ENCODE peak calls at places on chromosomes 13 and 19, in seven cellular contexts. G is astrocyte of the spinal cord, I is IMR-90, S is fibroblast of the aortic adventitia, F is tibial artery, Y is AG04450, C is AG09319. X is an unnamed sample.

GRCh38 chr19:35220315-35220921 is 8.1 kb downstream of the FAM187B start:
- DNase-seq in Y (no peak), I (no peak), F (no peak), C (no peak), G (no peak), S (peak; percentile 33), X (no peak)

GRCh38 chr13:23467048-23467931 is 33.8 kb upstream of the SACS start:
- DNase-seq in F (no peak), I (peak; percentile 43), G (no peak), Y (no peak), S (no peak), C (no peak), X (no peak)

GRCh38 chr13:63307239-63307638 is 1891.6 kb upstream of the PCDH20 start:
- DNase-seq in S (no peak), I (no peak), G (peak; percentile 4), C (no peak), F (no peak), Y (no peak), X (peak; percentile 15)

GRCh38 chr13:59672445-59672844 is 491.3 kb downstream of the DIAPH3 start:
- DNase-seq in S (no peak), Y (no peak), F (no peak), G (no peak), I (no peak), C (no peak), X (no peak)

GRCh38 chr19:7862413-7862951 is 11.7 kb downstream of the PRR36 start:
- DNase-seq in G (peak; percentile 55), C (no peak), F (no peak), I (peak; percentile 34), S (no peak), Y (no peak), X (peak; percentile 98)

GRCh38 chr13:51772105-51772455 is 31.9 kb downstream of the DHRS12 start:
- DNase-seq in C (no peak), S (no peak), Y (no peak), F (no peak), I (no peak), G (no peak), X (no peak)

GRCh38 chr13:20033486-20033885 is 75.0 kb downstream of the ZMYM2 start:
- DNase-seq in Y (no peak), C (no peak), F (no peak), G (no peak), S (no peak), I (no peak), X (no peak)

GRCh38 chr13:41246969-41247750 is 16.2 kb downstream of the MTRF1 start:
- DNase-seq in F (no peak), G (no peak), Y (no peak), C (no peak), I (no peak), S (no peak), X (no peak)

GRCh38 chr13:94588575-94588974 is 7.4 kb downstream of the TGDS start:
- DNase-seq in Y (no peak), C (no peak), G (no peak), S (no peak), I (no peak), F (no peak), X (no peak)

GRCh38 chr13:70995338-70995737 is 871.7 kb downstream of the DACH1 start:
- DNase-seq in G (no peak), S (no peak), Y (no peak), C (no peak), I (no peak), F (no peak), X (no peak)

DNA sequence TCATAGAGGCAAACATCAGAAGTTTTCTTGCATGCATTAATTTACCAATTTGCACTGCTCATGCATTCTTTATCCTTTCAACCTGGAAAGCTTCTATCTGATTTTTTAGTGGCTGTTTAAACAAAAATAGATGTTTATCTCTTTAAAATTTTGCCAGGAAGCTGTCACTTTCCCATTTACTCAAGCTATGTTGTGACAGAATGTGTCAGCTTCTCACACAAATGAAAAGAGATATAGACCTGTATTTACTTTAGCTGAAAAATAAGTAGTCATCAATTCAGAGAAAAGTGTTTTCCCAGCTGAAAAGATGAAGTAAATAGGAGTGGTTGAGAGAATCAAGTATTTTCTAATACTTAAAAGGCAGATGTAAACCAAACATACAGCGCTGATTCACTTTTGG is 872.8 kb downstream of the DACH1 start:
- DNase-seq in G (no peak), F (no peak), I (no peak), C (no peak), S (no peak), Y (no peak), X (no peak)
- TF ChIP-seq CTCF in G (no peak), F (no peak), I (no peak), C (no peak), S (no peak), Y (no peak), X (no peak)

DNA sequence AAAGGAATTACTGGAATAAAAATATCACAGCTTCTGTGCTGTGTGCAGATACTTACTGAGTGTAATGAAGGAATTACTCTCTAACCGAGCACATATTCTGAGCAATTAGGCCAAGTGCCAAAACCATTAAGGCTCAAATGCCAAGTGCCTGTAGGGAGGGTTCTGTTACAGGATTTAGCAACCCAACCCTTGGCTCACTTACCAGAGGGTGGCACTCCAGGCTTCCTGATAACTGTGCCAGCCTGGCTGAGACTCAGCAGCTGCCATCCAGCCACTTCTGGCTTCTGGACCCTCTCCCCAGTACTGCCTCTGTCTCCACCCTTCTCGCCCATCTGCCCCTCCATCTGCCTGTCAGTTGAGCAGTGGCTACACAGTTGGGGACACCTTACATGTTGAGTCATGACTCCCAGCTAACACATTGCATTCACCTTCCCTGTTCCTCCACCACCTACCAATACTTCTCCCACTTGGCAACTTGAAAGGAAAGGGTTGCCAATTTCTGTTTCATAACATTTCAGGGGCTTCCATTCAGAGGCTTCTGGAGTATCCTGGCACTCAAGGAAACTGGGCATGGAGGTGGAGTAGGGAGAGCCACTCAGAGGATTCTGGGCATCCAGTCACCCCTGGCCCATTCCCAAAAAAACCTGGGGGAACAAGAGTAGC is 110.5 kb downstream of the COG6 start:
- DNase-seq in Y (no peak), S (no peak), I (no peak), C (no peak), G (peak; percentile 56), F (peak; percentile 19), X (no peak)
- TF ChIP-seq CTCF in Y (no peak), S (no peak), I (peak; percentile 21), C (peak; percentile 41), G (peak; percentile 38), F (no peak), X (no peak)

GRCh38 chr13:72296246-72296645 is 429.2 kb upstream of the DACH1 start:
- DNase-seq in I (no peak), F (no peak), G (no peak), C (no peak), Y (no peak), S (no peak), X (no peak)
- TF ChIP-seq CTCF in I (no peak), F (no peak), G (no peak), C (no peak), Y (no peak), S (no peak), X (no peak)

GRCh38 chr13:64446372-64446771 is 2783.8 kb downstream of the PCDH9 start:
- DNase-seq in F (no peak), I (no peak), C (no peak), S (no peak), Y (no peak), G (no peak), X (no peak)
- TF ChIP-seq CTCF in F (peak; percentile 19), I (peak; percentile 14), C (peak; percentile 19), S (no peak), Y (peak; percentile 35), G (peak; percentile 36), X (peak; percentile 20)

DNA sequence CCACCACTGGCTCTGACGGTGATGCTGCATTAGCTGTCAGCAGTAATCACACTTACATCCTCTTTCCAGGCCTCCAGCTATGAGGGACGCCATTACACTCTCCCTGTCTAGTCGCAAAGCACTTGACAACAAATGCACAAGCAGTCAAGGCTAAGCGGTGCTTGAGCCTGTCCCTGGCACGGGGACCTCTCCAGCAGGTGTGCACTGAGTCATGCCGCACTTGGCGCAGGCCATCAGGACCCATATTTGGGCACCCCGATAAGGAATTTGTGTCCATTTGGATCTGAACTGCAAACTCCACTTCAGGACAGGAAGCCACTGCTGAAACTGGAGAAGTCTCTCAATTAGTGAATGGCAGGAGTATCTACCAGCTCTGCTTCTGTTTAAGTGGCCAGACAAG is 301.9 kb upstream of the OBI1 start:
- DNase-seq in S (no peak), G (no peak), I (no peak), C (no peak), F (no peak), Y (no peak), X (no peak)
- TF ChIP-seq CTCF in S (no peak), G (no peak), I (no peak), C (no peak), F (no peak), Y (no peak), X (no peak)

DNA sequence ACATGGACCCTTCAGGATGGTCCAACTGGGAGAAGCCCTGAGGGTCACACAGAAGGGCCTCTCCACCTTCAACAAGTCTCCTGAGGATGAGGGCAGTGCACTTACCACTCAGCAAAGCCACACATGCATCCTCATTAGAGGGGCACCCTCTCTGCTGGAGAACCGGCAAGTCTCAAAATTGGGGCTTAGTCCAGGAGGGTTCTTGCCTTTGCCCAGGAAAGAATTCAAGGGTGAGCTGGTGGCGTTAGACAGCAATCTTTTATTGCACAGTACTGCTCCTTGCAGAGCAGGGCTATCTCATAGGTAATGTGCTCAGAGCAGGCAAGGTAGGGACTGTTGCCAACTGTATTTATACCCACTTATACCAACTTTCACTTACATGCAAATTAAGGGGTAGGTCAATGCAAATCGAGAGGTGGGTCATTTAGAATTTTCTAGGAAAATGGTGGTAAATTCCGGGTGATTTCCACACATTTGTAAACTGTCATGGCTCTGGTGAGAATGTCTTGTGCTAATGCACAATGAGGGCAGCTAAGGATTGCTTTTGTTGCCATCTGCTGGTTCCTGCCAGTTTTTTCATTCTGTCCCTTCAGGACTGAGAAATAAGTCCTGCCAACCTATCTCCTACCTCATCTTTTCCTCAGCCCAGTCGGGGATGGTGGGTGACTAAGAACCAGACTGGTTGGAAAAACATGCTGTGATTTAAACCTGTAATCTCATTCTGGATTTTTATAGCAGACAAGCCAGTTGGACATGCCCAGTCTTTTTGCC is 27.8 kb upstream of the IGSF23 start:
- DNase-seq in Y (no peak), C (no peak), S (peak; percentile 62), G (peak; percentile 39), I (peak; percentile 53), F (no peak), X (no peak)
- TF ChIP-seq CTCF in Y (peak; percentile 29), C (no peak), S (no peak), G (no peak), I (peak; percentile 19), F (no peak), X (no peak)

DNA sequence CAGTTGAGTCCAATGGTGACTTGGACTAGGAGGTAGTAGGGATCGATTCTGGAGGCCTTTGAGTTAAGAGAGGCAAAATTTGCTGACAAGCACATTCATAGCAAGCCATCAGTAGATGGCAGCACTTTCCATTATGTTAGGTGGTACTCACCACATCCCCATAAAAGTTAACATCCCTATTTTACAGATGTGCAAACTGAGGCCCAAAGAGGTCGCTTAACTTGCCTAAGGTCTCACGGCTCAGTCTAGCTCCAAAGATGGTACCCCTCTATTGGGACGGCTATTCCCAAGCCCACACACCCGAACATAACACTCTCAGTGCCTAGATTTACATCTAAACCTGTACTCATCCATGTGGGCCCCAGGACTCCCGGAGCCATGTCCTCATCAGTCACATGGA is 21.5 kb upstream of the FOSB start:
- DNase-seq in S (peak; percentile 56), G (peak; percentile 53), C (no peak), F (no peak), Y (no peak), I (peak; percentile 52), X (peak; percentile 58)
- TF ChIP-seq CTCF in S (peak; percentile 23), G (peak; percentile 49), C (peak; percentile 26), F (peak; percentile 10), Y (peak; percentile 41), I (peak; percentile 54), X (peak; percentile 66)

X was measured in GM13977.